ENCODE peak calls at places on chromosomes 5 and 9, in four cellular contexts. W is endothelial cell of umbilical vein, G is H1, B is neural progenitor cell. X is an unnamed sample.

GRCh38 chr9:110206388-110206787 is 1.6 kb downstream of the C9orf152 start:
- DNase-seq in B (no peak), W (no peak), G (no peak), X (no peak)

GRCh38 chr9:109499631-109500120 is 1.6 kb upstream of the PTPN3 start:
- DNase-seq in G (no peak), B (peak), W (no peak), X (no peak)

GRCh38 chr5:109900453-109900852 is 210.7 kb downstream of the MAN2A1 start:
- DNase-seq in W (no peak), B (no peak), G (no peak), X (no peak)

GRCh38 chr9:7561527-7561926 is 238.1 kb downstream of the DMAC1 start:
- DNase-seq in G (no peak), B (no peak), W (no peak), X (no peak)

GRCh38 chr5:130206686-130207085 is 302.4 kb downstream of the CHSY3 start:
- DNase-seq in B (no peak), G (no peak), W (no peak), X (no peak)

GRCh38 chr5:10709933-10710332 is 51.1 kb downstream of the DAP start:
- DNase-seq in G (no peak), W (no peak), B (no peak), X (no peak)

GRCh38 chr5:34412769-34413168 is 243.4 kb upstream of the RAI14 start:
- DNase-seq in W (no peak), G (no peak), B (no peak), X (no peak)

GRCh38 chr9:81417885-81418284 is 271.5 kb downstream of the TLE1 start:
- DNase-seq in B (no peak), G (no peak), W (no peak), X (no peak)

GRCh38 chr9:137813651-137814415 is 63.7 kb upstream of the CACNA1B start:
- DNase-seq in W (no peak), B (no peak), G (no peak), X (no peak)

GRCh38 chr9:93112864-93113389 is 16.9 kb downstream of the CARD19 start:
- DNase-seq in B (no peak), W (no peak), G (no peak), X (no peak)

GRCh38 chr5:39176740-39177628 is 42.4 kb downstream of the FYB1 start:
- DNase-seq in G (no peak), W (no peak), B (no peak), X (no peak)

GRCh38 chr9:137697193-137697592 is 78.4 kb downstream of the EHMT1 start:
- DNase-seq in W (no peak), G (no peak), B (no peak), X (no peak)

GRCh38 chr9:94801242-94801641 is 74.7 kb downstream of the AOPEP start:
- DNase-seq in B (no peak), W (no peak), G (no peak), X (no peak)

GRCh38 chr9:10612649-10613398 is at the start of gene PTPRD:
- DNase-seq in W (no peak), G (peak), B (peak), X (no peak)

GRCh38 chr5:121325930-121326329 is 525.8 kb upstream of the FTMT start:
- DNase-seq in B (no peak), W (peak), G (no peak), X (no peak)

GRCh38 chr5:34682926-34683623 is 26.9 kb downstream of the RAI14 start:
- DNase-seq in B (no peak), G (no peak), W (peak), X (peak)

GRCh38 chr9:22337261-22337660 is 109.4 kb upstream of the DMRTA1 start:
- DNase-seq in G (no peak), B (no peak), W (no peak), X (no peak)

GRCh38 chr5:148620696-148621095 is 33.6 kb downstream of the HTR4 start:
- DNase-seq in W (peak), G (no peak), B (no peak), X (no peak)

GRCh38 chr9:105296445-105296844 is 52.0 kb downstream of the SLC44A1 start:
- DNase-seq in G (no peak), W (no peak), B (no peak), X (no peak)

GRCh38 chr5:75965292-75965691 is 117.9 kb upstream of the SV2C start:
- DNase-seq in B (no peak), G (no peak), W (no peak), X (no peak)

GRCh38 chr5:179801304-179802206 is 5.1 kb downstream of the MGAT4B start:
- DNase-seq in G (no peak), B (peak), W (peak), X (no peak)

GRCh38 chr5:157485811-157486739 is 26.1 kb downstream of the NIPAL4 start:
- DNase-seq in W (no peak), G (no peak), B (no peak), X (no peak)

GRCh38 chr5:120604898-120605297 is 140.8 kb downstream of the PRR16 start:
- DNase-seq in G (no peak), W (no peak), B (no peak), X (peak)

GRCh38 chr9:12968093-12968492 is 193.3 kb downstream of the LURAP1L start:
- DNase-seq in W (no peak), G (no peak), B (no peak), X (no peak)

GRCh38 chr9:130701059-130702022 is 7.8 kb downstream of the EXOSC2 start:
- DNase-seq in W (peak), B (peak), G (no peak), X (no peak)

GRCh38 chr5:170504598-170505266 is 912 bp downstream of the KCNIP1 start:
- DNase-seq in G (no peak), W (no peak), B (no peak), X (no peak)

GRCh38 chr5:113295111-113295539 is 139.7 kb downstream of the TSSK1B start:
- DNase-seq in G (no peak), W (no peak), B (no peak), X (no peak)

GRCh38 chr5:177388521-177389052 is 4.4 kb downstream of the SLC34A1 start:
- DNase-seq in B (no peak), W (no peak), G (no peak), X (no peak)
- H3K4me2 ChIP-seq in B (no peak), W (no peak), G (no peak), X (peak)

DNA sequence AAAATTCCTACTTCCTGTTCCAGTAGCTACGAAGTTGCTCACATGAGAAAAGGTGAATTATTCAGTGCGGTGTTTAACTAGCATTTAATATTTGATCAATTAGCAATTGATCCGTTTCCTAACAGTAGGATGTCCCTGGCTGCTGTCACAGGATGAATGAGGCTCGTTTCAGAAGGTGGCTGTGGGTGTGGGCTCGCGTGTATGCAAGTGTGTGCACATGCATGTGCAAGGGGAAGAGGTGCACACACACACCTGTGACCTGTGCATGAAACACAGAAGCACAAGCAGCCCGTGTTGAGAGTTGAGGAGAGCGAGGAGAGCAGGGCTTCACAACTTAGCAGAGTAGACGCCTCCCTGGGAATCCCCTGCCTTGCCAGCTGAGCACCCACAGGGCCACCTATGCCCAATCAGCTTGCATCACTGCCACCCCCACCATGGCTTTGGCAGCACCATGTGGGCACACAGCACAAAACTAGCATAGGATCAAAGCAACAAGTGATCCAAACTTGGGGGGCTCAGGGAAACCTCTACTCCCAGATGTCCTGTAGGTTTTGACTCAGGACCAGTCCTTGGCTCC is 107.2 kb downstream of the C5orf15 start:
- DNase-seq in G (no peak), B (no peak), W (no peak), X (no peak)
- H3K4me2 ChIP-seq in G (no peak), B (no peak), W (no peak), X (no peak)

DNA sequence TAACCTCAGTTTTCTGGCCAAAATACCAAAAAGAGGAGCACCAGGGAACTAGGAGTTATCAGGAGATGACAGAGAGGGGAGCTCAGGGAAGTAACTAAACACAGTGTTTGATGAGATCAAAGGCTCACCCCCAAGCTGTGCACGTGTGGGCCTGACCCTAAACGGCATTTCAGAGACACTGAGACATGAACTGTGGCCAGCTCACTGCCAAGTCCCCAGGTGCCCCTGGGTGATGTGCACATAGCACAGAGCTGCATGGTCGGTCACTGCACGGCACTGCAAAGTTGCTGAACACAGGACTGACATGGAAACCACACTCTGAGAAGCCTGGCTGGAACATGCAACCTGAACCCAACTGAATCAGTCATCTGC is 26.7 kb downstream of the AK8 start:
- DNase-seq in W (no peak), G (no peak), B (no peak), X (no peak)
- H3K4me2 ChIP-seq in W (no peak), G (no peak), B (no peak), X (no peak)

GRCh38 chr5:126973193-126973592 is 57.2 kb downstream of the MARCHF3 start:
- DNase-seq in G (peak), B (no peak), W (no peak), X (no peak)
- H3K4me2 ChIP-seq in G (no peak), B (no peak), W (no peak), X (no peak)

DNA sequence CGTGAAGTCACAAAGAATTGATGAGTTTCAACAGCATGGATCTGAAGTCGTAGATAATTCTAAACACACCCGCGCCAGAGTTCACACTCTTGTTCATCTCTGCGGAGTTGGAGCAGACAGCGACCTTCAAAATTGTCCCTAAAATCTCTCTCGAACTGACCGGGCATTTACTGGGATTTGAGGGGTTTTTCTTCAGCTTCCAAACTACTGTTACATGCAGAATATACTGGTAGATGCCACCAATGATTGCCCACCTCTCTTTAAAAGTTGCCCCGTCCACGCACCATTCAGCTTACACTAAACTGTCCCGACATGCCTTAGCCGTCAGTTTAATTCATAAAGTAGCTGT is 5.2 kb upstream of the ISL1 start:
- DNase-seq in B (no peak), W (no peak), G (no peak), X (no peak)
- H3K4me2 ChIP-seq in B (peak), W (no peak), G (peak), X (no peak)

X was measured in HCT116.